ENCODE peak calls at places on chromosomes 12 and 14, in four cellular contexts. Q is psoas muscle, A is AG04449, K is brain microvascular endothelial cell. Z is an unnamed sample.

GRCh38 chr14:61385002-61385685 is 63.8 kb downstream of the PRKCH start:
- DNase-seq in Q (no peak), A (no peak), K (no peak), Z (no peak)

GRCh38 chr12:32891526-32891925 is 5.1 kb downstream of the PKP2 start:
- DNase-seq in Q (no peak), A (no peak), K (no peak), Z (no peak)

GRCh38 chr14:50039734-50040400 is 76.5 kb downstream of the VCPKMT start:
- DNase-seq in Q (peak; percentile 32), A (no peak), K (peak; percentile 72), Z (peak; percentile 40)

GRCh38 chr12:108560321-108560721 is 652 bp downstream of the SART3 start:
- DNase-seq in Q (no peak), A (no peak), K (peak; percentile 56), Z (peak; percentile 50)

GRCh38 chr12:16685107-16685506 is 79.1 kb upstream of the LMO3 start:
- DNase-seq in Q (no peak), A (no peak), K (no peak), Z (no peak)

GRCh38 chr12:130139971-130140547 is 22.2 kb upstream of the FZD10 start:
- DNase-seq in Q (no peak), A (no peak), K (no peak), Z (no peak)

GRCh38 chr14:47057364-47057763 is 405.8 kb upstream of the RPL10L start:
- DNase-seq in Q (no peak), A (no peak), K (no peak), Z (no peak)

GRCh38 chr12:53785161-53785560 is 33.4 kb upstream of the CISTR start:
- DNase-seq in Q (no peak), A (no peak), K (no peak), Z (no peak)

GRCh38 chr12:4615667-4616066 is 33.2 kb downstream of the AKAP3 start:
- DNase-seq in Q (no peak), A (no peak), K (no peak), Z (no peak)

GRCh38 chr12:3527181-3527580 is 36.2 kb downstream of the PRMT8 start:
- DNase-seq in Q (no peak), A (peak; percentile 19), K (peak; percentile 92), Z (peak; percentile 48)

GRCh38 chr12:32296541-32296940 is 102.8 kb upstream of the FGD4 start:
- DNase-seq in Q (no peak), A (no peak), K (no peak), Z (no peak)

GRCh38 chr14:24481622-24482324 is 26.3 kb downstream of the CMA1 start:
- DNase-seq in Q (peak; percentile 17), A (no peak), K (peak; percentile 12), Z (no peak)

GRCh38 chr12:132729541-132730320 is 19.1 kb downstream of the PGAM5 start:
- DNase-seq in Q (no peak), A (no peak), K (peak; percentile 11), Z (no peak)

GRCh38 chr12:123094349-123095073 is 56.4 kb downstream of the PITPNM2 start:
- DNase-seq in Q (peak; percentile 62), A (no peak), K (peak; percentile 30), Z (peak; percentile 40)

GRCh38 chr12:116502989-116503496 is 56.1 kb upstream of the MAP1LC3B2 start:
- DNase-seq in Q (no peak), A (no peak), K (no peak), Z (no peak)

GRCh38 chr14:47278233-47278842 is 397.1 kb downstream of the MDGA2 start:
- DNase-seq in Q (no peak), A (no peak), K (peak; percentile 45), Z (no peak)

GRCh38 chr14:73370561-73370960 is 87.8 kb downstream of the NUMB start:
- DNase-seq in Q (no peak), A (no peak), K (no peak), Z (no peak)

GRCh38 chr14:103130965-103131364 is 7.7 kb downstream of the TNFAIP2 start:
- DNase-seq in Q (no peak), A (peak; percentile 24), K (peak; percentile 83), Z (no peak)

GRCh38 chr14:100376751-100377171 is 53.6 kb downstream of the SLC25A47 start:
- DNase-seq in Q (no peak), A (no peak), K (no peak), Z (no peak)

GRCh38 chr14:74574706-74575105 is 37.3 kb downstream of the LTBP2 start:
- DNase-seq in Q (no peak), A (no peak), K (no peak), Z (no peak)

GRCh38 chr12:107929436-107929835 is 154.9 kb downstream of the ASCL4 start:
- DNase-seq in Q (no peak), A (no peak), K (peak; percentile 12), Z (peak; percentile 14)

DNA sequence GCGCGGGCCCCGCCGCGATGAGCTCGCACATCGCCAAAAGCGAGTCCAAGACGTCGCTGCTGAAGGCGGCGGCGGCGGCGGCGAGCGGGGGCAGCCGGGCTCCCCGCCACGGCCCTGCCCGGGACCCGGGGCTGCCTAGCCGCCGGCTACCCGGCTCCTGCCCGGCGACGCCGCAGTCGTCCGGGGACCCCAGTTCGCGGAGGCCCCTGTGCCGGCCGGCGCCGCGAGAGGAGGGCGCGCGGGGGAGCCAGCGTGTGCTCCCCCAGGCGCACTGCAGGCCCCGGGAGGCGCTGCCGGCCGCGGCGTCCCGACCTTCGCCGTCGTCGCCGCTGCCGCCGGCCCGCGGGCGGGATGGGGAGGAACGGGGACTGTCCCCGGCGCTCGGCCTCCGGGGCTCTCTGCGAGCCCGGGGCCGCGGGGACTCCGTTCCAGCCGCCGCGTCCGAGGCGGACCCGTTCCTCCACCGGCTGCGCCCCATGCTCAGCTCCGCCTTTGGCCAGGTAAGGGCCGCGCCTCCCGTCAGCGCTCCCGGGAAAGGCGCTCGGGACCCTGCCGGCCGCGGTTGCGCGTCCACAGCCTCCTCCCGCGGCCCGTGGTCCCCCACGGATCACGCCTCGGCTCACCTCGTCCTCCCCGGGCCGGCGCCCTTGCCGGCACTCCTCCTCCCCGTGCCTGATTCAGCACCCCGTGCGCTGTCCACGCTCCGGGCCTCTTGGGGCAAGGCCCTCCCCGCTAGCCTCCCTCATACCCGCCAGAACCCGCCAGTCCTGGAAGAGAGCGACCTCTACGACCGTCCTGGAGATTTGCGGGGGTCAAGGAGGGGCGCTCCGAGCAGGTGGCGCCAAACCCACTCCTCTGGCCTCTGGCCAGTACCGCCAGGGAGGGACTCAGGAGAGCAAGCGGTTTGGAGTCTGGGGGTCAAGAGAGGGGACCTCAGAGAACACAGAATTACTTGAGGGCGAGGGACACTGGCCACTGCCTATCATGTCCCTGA is 711 bp downstream of the CABP1 start:
- DNase-seq in Q (peak; percentile 58), A (no peak), K (peak; percentile 29), Z (no peak)
- TF ChIP-seq CTCF in Q (no peak), A (no peak), K (no peak), Z (no peak)

GRCh38 chr12:119901670-119902069 is 24.6 kb upstream of the CIT start:
- DNase-seq in Q (no peak), A (no peak), K (no peak), Z (no peak)

DNA sequence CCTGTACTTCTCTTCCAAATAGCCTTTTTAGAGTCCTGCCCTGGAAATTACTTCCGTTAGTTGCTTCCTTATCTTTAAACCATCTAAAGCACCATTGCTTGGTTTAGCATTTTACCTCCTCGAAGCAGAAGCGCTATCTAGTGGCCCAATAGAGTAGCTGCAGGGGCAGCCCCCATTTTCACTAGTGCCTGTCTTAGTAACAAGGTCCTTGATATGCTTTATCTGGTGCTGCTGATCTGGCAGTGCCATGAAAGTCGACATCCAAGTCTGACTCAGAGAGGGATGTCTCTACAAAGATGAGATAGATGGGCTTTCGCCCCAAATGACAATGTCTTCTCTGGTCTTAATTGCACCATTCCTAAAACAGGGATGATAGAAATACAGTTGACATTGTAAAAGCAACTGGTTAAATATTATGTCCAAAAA is 25.0 kb upstream of the CIT start:
- DNase-seq in Q (peak; percentile 34), A (peak; percentile 33), K (peak; percentile 74), Z (peak; percentile 34)
- H3K4me3 ChIP-seq in Q (no peak overlapping the region), A (no peak overlapping the region), K (no peak overlapping the region), Z (no peak overlapping the region)

GRCh38 chr12:69714542-69714941 is 15.4 kb upstream of the BEST3 start:
- DNase-seq in Q (no peak), A (no peak), K (no peak), Z (no peak)

GRCh38 chr12:69720748-69721147 is 17.9 kb upstream of the RAB3IP start:
- DNase-seq in Q (no peak), A (no peak), K (no peak), Z (no peak)

GRCh38 chr12:69719336-69720316 is 19.0 kb upstream of the RAB3IP start:
- DNase-seq in Q (no peak), A (no peak), K (no peak), Z (no peak)
- TF ChIP-seq CTCF in Q (no peak), A (no peak), K (no peak), Z (no peak)

DNA sequence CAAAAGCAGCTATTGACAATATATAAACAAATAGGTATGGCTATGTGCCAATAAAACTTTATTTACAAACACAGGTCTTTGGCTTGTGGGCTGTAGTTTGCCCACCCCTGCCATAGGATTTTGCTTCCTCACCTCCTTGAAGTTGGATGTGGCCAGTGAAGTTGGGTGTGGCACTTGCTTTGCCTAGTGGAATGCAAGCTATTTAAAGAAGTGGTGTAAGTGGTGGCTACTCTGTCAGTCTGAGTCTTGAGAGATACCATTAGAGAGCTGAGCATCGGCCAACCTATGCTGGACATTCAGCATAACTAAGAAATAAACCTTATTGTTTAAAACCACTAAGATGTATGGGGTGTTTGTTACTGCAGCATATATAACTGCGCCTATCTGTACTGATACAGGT is 321.3 kb downstream of the RGS6 start:
- DNase-seq in Q (no peak), A (no peak), K (no peak), Z (no peak)
- H3K4me3 ChIP-seq in Q (no peak overlapping the region), A (no peak overlapping the region), K (no peak overlapping the region), Z (no peak overlapping the region)

GRCh38 chr14:57378661-57379060 is 11.7 kb upstream of the NAA30 start:
- DNase-seq in Q (no peak), A (no peak), K (no peak), Z (no peak)
- TF ChIP-seq CTCF in Q (no peak), A (no peak), K (no peak), Z (no peak)

DNA sequence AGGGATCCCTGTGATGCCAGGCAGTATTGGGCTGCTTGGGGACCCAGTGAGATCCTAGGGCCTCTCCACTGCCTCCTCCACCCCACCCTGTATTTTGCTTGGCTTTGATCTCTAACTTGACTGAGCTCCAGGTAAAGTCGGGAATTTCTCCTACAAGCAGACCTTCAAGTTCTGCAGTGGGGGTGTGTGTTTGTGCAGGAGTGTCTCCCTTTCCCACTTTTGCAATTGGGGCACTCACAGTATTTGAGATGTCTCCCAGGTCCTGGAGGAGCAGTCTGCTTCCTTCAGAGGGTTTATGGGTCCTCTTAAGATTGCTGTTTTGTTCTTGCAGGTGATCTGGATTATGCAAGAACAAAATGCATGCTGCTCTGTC is 68.9 kb downstream of the ALG10B start:
- DNase-seq in Q (no peak), A (no peak), K (no peak), Z (no peak)
- H3K4me3 ChIP-seq in Q (no peak overlapping the region), A (no peak overlapping the region), K (no peak overlapping the region), Z (no peak overlapping the region)

GRCh38 chr12:112788205-112788604 is 3.3 kb upstream of the RPH3A start:
- DNase-seq in Q (no peak), A (no peak), K (no peak), Z (no peak)
- TF ChIP-seq CTCF in Q (no peak), A (no peak), K (peak; percentile 8), Z (no peak)

GRCh38 chr12:62913380-62913779 is 21.6 kb downstream of the PPM1H start:
- DNase-seq in Q (no peak), A (no peak), K (no peak), Z (no peak)

GRCh38 chr12:62917066-62917465 is 17.9 kb downstream of the PPM1H start:
- DNase-seq in Q (no peak), A (no peak), K (no peak), Z (no peak)

GRCh38 chr12:62912644-62913043 is 22.3 kb downstream of the PPM1H start:
- DNase-seq in Q (no peak), A (no peak), K (no peak), Z (no peak)

GRCh38 chr12:62915130-62915529 is 19.8 kb downstream of the PPM1H start:
- DNase-seq in Q (no peak), A (no peak), K (no peak), Z (no peak)

GRCh38 chr12:62914443-62914909 is 20.5 kb downstream of the PPM1H start:
- DNase-seq in Q (no peak), A (no peak), K (no peak), Z (no peak)
- H3K4me3 ChIP-seq in Q (no peak overlapping the region), A (no peak overlapping the region), K (no peak overlapping the region), Z (no peak overlapping the region)